ENCODE peak calls at places on chromosomes 6 and 20, in six cellular contexts. E is IMR-90; P is AG10803; T is CD8-positive, alpha-beta memory T cell; X is suprapubic skin; W is fibroblast of the aortic adventitia. O is an unnamed sample.

GRCh38 chr6:168395983-168396382 is 45.0 kb upstream of the SMOC2 start:
- DNase-seq in E (no peak), P (no peak), T (no peak), X (no peak), W (no peak), O (no peak)

GRCh38 chr6:32483968-32484613 is 44.4 kb downstream of the HLA-DRA start:
- DNase-seq in E (no peak), P (no peak), T (no peak), X (no peak), W (no peak), O (peak)

GRCh38 chr20:33992145-33992922 is 1.4 kb upstream of the RALY start:
- DNase-seq in E (peak), P (no peak), T (no peak), X (no peak), W (no peak), O (peak)

GRCh38 chr20:32585011-32585518 is at the start of gene NOL4L:
- DNase-seq in E (no peak), P (peak), T (peak), X (no peak), W (no peak), O (no peak)

GRCh38 chr20:4444404-4444803 is 277.3 kb upstream of the PRND start:
- DNase-seq in E (peak), P (peak), T (no peak), X (no peak), W (peak), O (no peak)

GRCh38 chr20:4791121-4791520 is 69.4 kb downstream of the PRND start:
- DNase-seq in E (no peak), P (no peak), T (no peak), X (no peak), W (no peak), O (no peak)

GRCh38 chr6:29762781-29763214 is 39.6 kb downstream of the HLA-F start:
- DNase-seq in E (no peak), P (peak), T (no peak), X (no peak), W (peak), O (no peak)

GRCh38 chr6:68527691-68528090 is 107.4 kb upstream of the ADGRB3 start:
- DNase-seq in E (no peak), P (no peak), T (no peak), X (no peak), W (no peak), O (no peak)

GRCh38 chr6:43758617-43759050 is 11.4 kb upstream of the VEGFA start:
- DNase-seq in E (no peak), P (no peak), T (no peak), X (no peak), W (no peak), O (peak)

GRCh38 chr20:58112017-58112781 is 116.3 kb downstream of the ANKRD60 start:
- DNase-seq in E (peak), P (peak), T (no peak), X (peak), W (peak), O (peak)

GRCh38 chr6:71405416-71405815 is 116.8 kb downstream of the OGFRL1 start:
- DNase-seq in E (no peak), P (no peak), T (no peak), X (no peak), W (no peak), O (no peak)

GRCh38 chr6:5099537-5099936 is 14.4 kb downstream of the PPP1R3G start:
- DNase-seq in E (no peak), P (no peak), T (no peak), X (peak), W (no peak), O (no peak)

GRCh38 chr20:33991498-33991897 is 2.2 kb upstream of the RALY start:
- DNase-seq in E (no peak), P (no peak), T (no peak), X (no peak), W (no peak), O (no peak)

GRCh38 chr6:1524040-1524480 is 85.7 kb upstream of the FOXC1 start:
- DNase-seq in E (peak), P (peak), T (peak), X (no peak), W (peak), O (peak)

GRCh38 chr20:49835031-49835430 is 22.4 kb downstream of the SLC9A8 start:
- DNase-seq in E (no peak), P (peak), T (no peak), X (no peak), W (no peak), O (no peak)

GRCh38 chr6:96926425-96926824 is 1.9 kb downstream of the KLHL32 start:
- DNase-seq in E (no peak), P (no peak), T (no peak), X (no peak), W (no peak), O (no peak)

GRCh38 chr6:44054635-44055559 is 72.4 kb downstream of the MRPL14 start:
- DNase-seq in E (peak), P (peak), T (no peak), X (no peak), W (peak), O (no peak)

GRCh38 chr20:62318411-62319345 is 15.9 kb downstream of the ADRM1 start:
- DNase-seq in E (no peak), P (no peak), T (no peak), X (no peak), W (no peak), O (no peak)

GRCh38 chr6:134802426-134803058 is 147.4 kb downstream of the ALDH8A1 start:
- DNase-seq in E (peak), P (peak), T (no peak), X (no peak), W (no peak), O (no peak)

GRCh38 chr6:150377211-150377781 is 8.5 kb downstream of the IYD start:
- DNase-seq in E (no peak), P (peak), T (no peak), X (no peak), W (no peak), O (no peak)

GRCh38 chr6:582370-582769 is 74.5 kb downstream of the HUS1B start:
- DNase-seq in E (peak), P (no peak), T (no peak), X (no peak), W (no peak), O (no peak)

GRCh38 chr6:38579010-38579628 is 60.6 kb downstream of the BTBD9 start:
- DNase-seq in E (peak), P (no peak), T (no peak), X (no peak), W (peak), O (no peak)

GRCh38 chr6:2764610-2765165 is 505 bp upstream of the WRNIP1 start:
- DNase-seq in E (peak), P (peak), T (peak), X (peak), W (peak), O (peak)

GRCh38 chr20:34701405-34702085 is 2.6 kb upstream of the TP53INP2 start:
- DNase-seq in E (no peak), P (no peak), T (no peak), X (no peak), W (no peak), O (no peak)

GRCh38 chr6:109999740-110000139 is 21.6 kb downstream of the GPR6 start:
- DNase-seq in E (no peak), P (no peak), T (no peak), X (no peak), W (no peak), O (no peak)

GRCh38 chr6:34070315-34071110 is 75.4 kb downstream of the GRM4 start:
- DNase-seq in E (no peak), P (no peak), T (no peak), X (no peak), W (no peak), O (no peak)

GRCh38 chr6:89330910-89331309 is 15.8 kb upstream of the GABRR2 start:
- DNase-seq in E (no peak), P (no peak), T (no peak), X (no peak), W (no peak), O (no peak)

GRCh38 chr6:72788188-72788587 is 166.3 kb downstream of the KCNQ5 start:
- DNase-seq in E (peak), P (peak), T (no peak), X (no peak), W (peak), O (no peak)

GRCh38 chr20:51628533-51629398 is 86.2 kb upstream of the NFATC2 start:
- DNase-seq in E (peak), P (peak), T (no peak), X (no peak), W (peak), O (no peak)

GRCh38 chr6:170134077-170135040 is 156.5 kb downstream of the DLL1 start:
- DNase-seq in E (no peak), P (no peak), T (no peak), X (peak), W (peak), O (peak)

GRCh38 chr20:56573989-56574388 is 40.9 kb downstream of the FAM209B start:
- DNase-seq in E (no peak), P (no peak), T (no peak), X (no peak), W (no peak), O (no peak)

GRCh38 chr6:112883095-112883494 is 536.0 kb downstream of the RFPL4B start:
- DNase-seq in E (peak), P (no peak), T (no peak), X (no peak), W (peak), O (no peak)

DNA sequence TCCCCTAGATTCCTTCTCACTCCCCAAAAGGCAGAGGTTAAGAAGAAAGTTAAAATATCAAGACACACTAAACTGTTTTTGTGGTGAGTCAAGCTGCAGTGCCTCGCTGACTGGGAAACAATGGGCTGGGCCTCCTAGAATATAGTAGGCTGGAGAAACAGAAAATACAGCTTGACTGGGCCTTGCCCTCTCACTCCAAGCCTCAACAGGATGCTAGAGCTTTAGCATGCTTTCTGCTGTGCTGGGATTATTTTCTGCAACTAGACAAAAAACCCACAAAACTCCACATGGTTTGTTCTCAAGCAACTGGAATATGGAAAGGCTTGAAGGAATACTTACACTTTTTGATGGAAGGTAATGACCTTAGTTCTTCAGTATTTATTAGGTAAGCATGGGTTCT is 27.9 kb downstream of the FOXO3 start:
- DNase-seq in E (peak), P (peak), T (no peak), X (no peak), W (peak), O (no peak)
- H3K4me3 ChIP-seq in E (no peak), P (no peak), T (no peak), X (peak), W (no peak), O (no peak)

GRCh38 chr6:13863699-13864155 is 49.4 kb upstream of the MCUR1 start:
- DNase-seq in E (no peak), P (no peak), T (no peak), X (no peak), W (no peak), O (peak)

GRCh38 chr6:13865132-13865531 is 50.8 kb upstream of the MCUR1 start:
- DNase-seq in E (no peak), P (no peak), T (no peak), X (no peak), W (no peak), O (peak)

GRCh38 chr6:13854716-13855250 is 40.4 kb upstream of the MCUR1 start:
- DNase-seq in E (no peak), P (no peak), T (no peak), X (no peak), W (no peak), O (no peak)

DNA sequence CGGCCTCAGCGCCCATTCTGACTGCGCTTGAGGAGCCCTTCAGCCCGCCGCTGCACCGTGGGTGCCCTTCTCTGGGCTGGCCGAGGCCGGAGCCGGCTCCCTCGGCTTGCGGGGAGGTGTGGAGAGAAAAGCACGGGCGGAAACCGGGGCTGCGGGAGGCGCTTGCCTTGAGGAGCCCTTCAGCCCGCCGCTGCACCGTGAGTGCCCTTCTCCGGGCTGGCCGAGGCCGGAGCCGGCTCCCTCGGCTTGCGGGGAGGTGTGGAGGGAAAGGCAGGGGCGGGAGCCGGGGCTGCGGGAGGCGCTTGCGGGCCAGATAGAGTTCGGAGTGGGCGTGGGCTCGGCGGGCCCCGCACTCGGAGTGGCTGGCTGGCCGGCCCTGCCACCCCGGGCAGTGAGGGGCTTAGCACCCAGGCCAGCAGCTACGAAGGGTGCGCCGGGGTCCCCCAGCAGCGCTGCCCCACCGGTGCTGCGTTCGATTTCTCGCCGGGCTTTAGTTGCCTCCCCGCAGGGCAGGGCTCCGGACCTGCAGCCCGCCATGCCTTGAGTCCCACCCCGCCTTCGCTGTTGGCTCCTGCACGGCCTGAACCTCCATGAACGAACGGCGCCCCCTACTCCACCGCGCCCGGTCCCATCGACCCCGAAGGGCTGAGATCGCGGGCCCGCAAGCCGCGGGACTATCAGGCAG is 45.7 kb upstream of the MCUR1 start:
- DNase-seq in E (no peak), P (no peak), T (no peak), X (no peak), W (no peak), O (peak)
- H3K4me3 ChIP-seq in E (peak), P (no peak), T (no peak), X (peak), W (no peak), O (no peak)

GRCh38 chr6:107488174-107488874 is 1.6 kb upstream of the SOBP start:
- DNase-seq in E (no peak), P (no peak), T (no peak), X (no peak), W (no peak), O (no peak)
- H3K4me3 ChIP-seq in E (peak), P (peak), T (peak), X (peak), W (peak), O (peak)

GRCh38 chr6:12182676-12183075 is 107.5 kb upstream of the EDN1 start:
- DNase-seq in E (peak), P (peak), T (no peak), X (no peak), W (no peak), O (no peak)

GRCh38 chr6:12175626-12176025 is 114.5 kb upstream of the EDN1 start:
- DNase-seq in E (no peak), P (no peak), T (no peak), X (no peak), W (no peak), O (no peak)

GRCh38 chr6:12185081-12185673 is 105.0 kb upstream of the EDN1 start:
- DNase-seq in E (no peak), P (no peak), T (no peak), X (no peak), W (no peak), O (no peak)

GRCh38 chr6:12186543-12186942 is 103.6 kb upstream of the EDN1 start:
- DNase-seq in E (no peak), P (no peak), T (no peak), X (no peak), W (no peak), O (no peak)

DNA sequence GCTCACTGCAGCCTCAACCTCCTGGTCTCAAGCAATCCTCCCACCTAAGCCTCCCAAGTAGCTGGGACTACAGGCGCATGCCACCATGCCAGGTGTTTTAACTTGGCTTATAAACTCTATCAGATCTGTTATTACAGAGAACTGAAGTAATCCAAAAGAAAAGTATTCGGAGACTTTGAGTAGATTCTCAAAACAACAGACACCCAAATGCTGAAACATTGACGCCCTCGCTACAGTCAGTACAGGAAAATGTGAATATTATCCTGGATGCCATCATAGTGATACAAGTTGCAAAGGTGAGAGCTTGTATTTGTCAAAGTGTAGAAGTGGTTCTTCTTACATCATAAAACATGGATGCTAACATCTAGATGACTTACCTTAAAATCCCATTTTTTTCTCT is 108.7 kb upstream of the EDN1 start:
- DNase-seq in E (no peak), P (no peak), T (no peak), X (no peak), W (no peak), O (no peak)
- H3K4me3 ChIP-seq in E (no peak), P (no peak), T (no peak), X (no peak), W (no peak), O (no peak)

DNA sequence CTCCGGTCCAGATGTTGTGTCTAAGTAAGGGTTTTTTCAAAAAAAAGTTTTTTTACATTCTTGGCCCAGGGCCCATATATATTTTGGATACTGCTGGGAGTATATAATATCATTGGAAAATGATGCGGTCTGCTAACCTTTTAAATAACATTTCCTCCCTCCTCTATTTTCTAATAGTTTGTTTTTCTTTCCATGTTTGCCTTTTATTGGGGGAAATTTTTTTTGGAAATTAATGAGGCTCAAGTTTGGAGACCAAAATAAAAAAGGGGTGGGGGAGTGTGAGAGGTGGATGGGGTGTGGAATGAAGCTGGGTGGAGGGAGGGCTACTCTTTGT is 42.8 kb upstream of the FOXP4 start:
- DNase-seq in E (no peak), P (no peak), T (no peak), X (no peak), W (no peak), O (no peak)
- H3K4me3 ChIP-seq in E (no peak), P (no peak), T (no peak), X (peak), W (no peak), O (no peak)

GRCh38 chr6:116836943-116837342 is 8.1 kb upstream of the GPRC6A start:
- DNase-seq in E (no peak), P (no peak), T (no peak), X (no peak), W (no peak), O (no peak)
- H3K4me3 ChIP-seq in E (no peak), P (no peak), T (no peak), X (no peak), W (no peak), O (no peak)

DNA sequence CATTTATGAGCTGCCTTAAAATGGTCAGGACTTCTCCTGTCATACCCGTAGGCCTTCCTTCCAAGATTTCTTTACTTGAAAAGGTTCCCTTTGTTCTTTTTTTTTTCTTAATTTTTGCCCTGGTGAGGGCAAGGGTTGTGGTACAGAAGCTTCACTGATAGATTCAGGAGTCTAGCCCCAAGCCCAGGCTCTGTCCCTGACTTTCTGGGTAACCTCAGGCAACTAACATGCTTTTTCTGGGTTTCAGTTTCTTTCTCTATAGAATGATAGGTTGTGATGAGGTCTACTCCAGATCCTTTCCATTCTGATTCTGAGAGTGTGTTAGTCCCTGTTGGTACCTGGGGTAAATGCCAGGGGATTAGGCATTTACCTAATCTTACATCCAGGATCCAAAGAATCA is 21.2 kb downstream of the SNPH start:
- DNase-seq in E (no peak), P (no peak), T (no peak), X (peak), W (no peak), O (no peak)
- H3K4me3 ChIP-seq in E (no peak), P (no peak), T (peak), X (no peak), W (no peak), O (no peak)

GRCh38 chr6:151808331-151809241 is 1.1 kb downstream of the ESR1 start:
- DNase-seq in E (no peak), P (no peak), T (no peak), X (no peak), W (no peak), O (peak)
- H3K4me3 ChIP-seq in E (no peak), P (no peak), T (no peak), X (peak), W (peak), O (peak)